ENCODE peak calls at places on chromosomes 11 and 22, in eight cellular contexts. H, U, G, A, P, Z, O and N are unnamed samples.

GRCh38 chr11:134556186-134556585 is 144.1 kb upstream of the B3GAT1 start:
- DNase-seq in H (peak), U (no peak), G (no peak), A (no peak), P (no peak), Z (no peak), O (no peak), N (no peak)

GRCh38 chr11:1391165-1392010 is 1.7 kb downstream of the BRSK2 start:
- DNase-seq in H (peak), U (no peak), G (no peak), A (peak), P (no peak), Z (no peak), O (no peak), N (no peak)

GRCh38 chr11:41403462-41403861 is 56.0 kb downstream of the LRRC4C start:
- DNase-seq in H (no peak), U (no peak), G (no peak), A (no peak), P (no peak), Z (no peak), O (no peak), N (no peak)

GRCh38 chr11:120446802-120447201 is 64.7 kb upstream of the GRIK4 start:
- DNase-seq in H (no peak), U (no peak), G (no peak), A (no peak), P (no peak), Z (no peak), O (no peak), N (no peak)

GRCh38 chr11:66848671-66849500 is 5.6 kb downstream of the RCE1 start:
- DNase-seq in H (no peak), U (no peak), G (no peak), A (no peak), P (no peak), Z (no peak), O (no peak), N (no peak)

GRCh38 chr11:116420030-116420429 is 352.8 kb downstream of the BUD13 start:
- DNase-seq in H (no peak), U (peak), G (no peak), A (no peak), P (no peak), Z (no peak), O (no peak), N (no peak)

GRCh38 chr11:112525844-112526590 is 265.4 kb upstream of the PLET1 start:
- DNase-seq in H (no peak), U (no peak), G (no peak), A (no peak), P (no peak), Z (no peak), O (no peak), N (no peak)

GRCh38 chr11:66543263-66544107 is 2.4 kb downstream of the ZDHHC24 start:
- DNase-seq in H (peak), U (peak), G (peak), A (peak), P (peak), Z (no peak), O (no peak), N (peak)

GRCh38 chr11:123654566-123655081 is at the start of gene SCN3B:
- DNase-seq in H (peak), U (peak), G (peak), A (peak), P (peak), Z (peak), O (peak), N (peak)

GRCh38 chr11:73397468-73398131 is 21.4 kb downstream of the RELT start:
- DNase-seq in H (no peak), U (no peak), G (no peak), A (no peak), P (no peak), Z (no peak), O (no peak), N (no peak)

GRCh38 chr11:126597041-126597440 is 241.6 kb downstream of the ST3GAL4 start:
- DNase-seq in H (no peak), U (no peak), G (no peak), A (no peak), P (no peak), Z (no peak), O (no peak), N (no peak)

GRCh38 chr11:111416231-111416960 is 37.3 kb upstream of the POU2AF1 start:
- DNase-seq in H (no peak), U (no peak), G (no peak), A (no peak), P (no peak), Z (no peak), O (no peak), N (no peak)

GRCh38 chr11:7892059-7892699 is 38.9 kb downstream of the OR10A6 start:
- DNase-seq in H (no peak), U (peak), G (no peak), A (no peak), P (no peak), Z (no peak), O (no peak), N (no peak)

GRCh38 chr11:76636826-76637460 is 33.6 kb downstream of the LRRC32 start:
- DNase-seq in H (no peak), U (no peak), G (no peak), A (no peak), P (no peak), Z (no peak), O (no peak), N (no peak)

GRCh38 chr11:19696904-19697303 is 15.7 kb upstream of the NAV2 start:
- DNase-seq in H (no peak), U (no peak), G (no peak), A (no peak), P (no peak), Z (no peak), O (no peak), N (no peak)

DNA sequence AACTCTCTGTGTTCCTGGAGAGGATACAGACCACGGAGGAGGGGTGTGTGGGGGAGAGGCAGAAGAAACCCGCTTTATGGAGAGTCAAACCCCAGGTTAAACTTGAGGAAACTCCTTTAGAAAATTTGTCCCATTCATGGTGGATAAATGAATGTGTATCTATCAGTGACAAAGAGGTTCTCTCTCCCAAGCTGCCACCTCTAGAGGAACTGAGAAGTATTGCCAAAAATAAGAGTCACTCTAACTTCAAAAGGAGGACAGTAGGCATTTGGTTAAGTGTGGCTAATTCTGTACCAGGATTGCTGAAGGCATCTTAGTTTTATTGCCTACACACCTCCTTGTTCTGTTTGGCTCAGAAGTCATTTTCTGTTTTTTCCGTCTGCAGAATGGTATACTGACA is 189.0 kb upstream of the MPPED2 start:
- DNase-seq in H (no peak), U (no peak), G (no peak), A (no peak), P (no peak), Z (no peak), O (no peak), N (no peak)
- TF ChIP-seq CTCF in H (no peak), U (no peak), G (no peak), A (no peak), P (no peak), Z (peak), O (no peak), N (no peak)

GRCh38 chr22:50299724-50300619 is 7.5 kb downstream of the PLXNB2 start:
- DNase-seq in H (peak), U (no peak), G (peak), A (no peak), P (peak), Z (no peak), O (no peak), N (peak)

GRCh38 chr22:50300620-50301257 is 6.7 kb downstream of the PLXNB2 start:
- DNase-seq in H (no peak), U (no peak), G (no peak), A (no peak), P (no peak), Z (no peak), O (no peak), N (no peak)

GRCh38 chr22:50298266-50298637 is 9.2 kb downstream of the PLXNB2 start:
- DNase-seq in H (no peak), U (no peak), G (no peak), A (no peak), P (no peak), Z (no peak), O (no peak), N (no peak)

GRCh38 chr22:50297510-50298265 is 9.8 kb downstream of the PLXNB2 start:
- DNase-seq in H (no peak), U (no peak), G (no peak), A (no peak), P (no peak), Z (no peak), O (no peak), N (no peak)

DNA sequence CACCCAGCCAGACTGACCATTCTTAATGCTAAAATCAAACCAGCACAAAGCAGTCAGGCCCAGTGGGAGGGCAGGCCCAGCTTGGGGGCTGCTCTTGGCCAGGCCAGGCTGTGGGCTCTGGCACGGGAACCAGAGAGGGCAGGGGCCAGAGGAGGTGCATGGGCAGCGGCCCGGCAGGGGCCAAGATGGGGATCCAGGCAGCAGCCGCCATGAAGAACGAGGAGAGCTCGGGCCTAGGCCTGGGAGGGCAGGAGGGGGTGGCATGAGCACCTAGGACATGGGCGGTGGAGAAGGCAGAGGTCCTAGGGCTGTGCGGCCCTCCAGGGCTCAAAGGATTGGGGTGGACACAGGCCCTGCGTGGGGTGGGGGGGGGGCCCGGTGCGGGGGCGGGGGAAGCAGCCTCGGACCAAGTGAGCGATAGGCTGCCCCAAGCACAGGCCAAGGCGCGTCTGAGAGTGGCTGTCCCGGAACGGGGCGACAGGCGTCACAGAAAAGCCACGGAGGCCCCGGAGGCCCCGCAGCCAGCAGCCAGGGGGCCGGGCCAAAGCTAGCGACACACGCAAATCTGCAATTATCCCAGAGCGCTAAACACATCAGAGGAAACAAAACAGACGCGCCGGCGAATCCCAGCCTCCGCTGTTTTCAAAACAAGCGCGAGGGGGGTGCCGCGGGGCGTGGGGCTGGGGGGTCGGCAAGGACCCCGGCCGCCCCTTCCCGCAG is 8.3 kb downstream of the PLXNB2 start:
- DNase-seq in H (no peak), U (no peak), G (no peak), A (no peak), P (no peak), Z (no peak), O (no peak), N (no peak)
- TF ChIP-seq CTCF in H (no peak), U (no peak), G (no peak), A (no peak), P (no peak), Z (no peak), O (no peak), N (no peak)

GRCh38 chr11:46618789-46619188 is 1.4 kb downstream of the ATG13 start:
- DNase-seq in H (no peak), U (peak), G (peak), A (no peak), P (no peak), Z (no peak), O (no peak), N (no peak)
- TF ChIP-seq CTCF in H (no peak), U (no peak), G (no peak), A (no peak), P (no peak), Z (no peak), O (no peak), N (no peak)

GRCh38 chr11:27705873-27706820 is 5.9 kb upstream of the BDNF start:
- DNase-seq in H (peak), U (peak), G (no peak), A (peak), P (peak), Z (no peak), O (no peak), N (no peak)

GRCh38 chr11:27700351-27701261 is at the start of gene BDNF:
- DNase-seq in H (peak), U (peak), G (no peak), A (no peak), P (peak), Z (no peak), O (no peak), N (no peak)

GRCh38 chr11:27701262-27702105 is 1.2 kb upstream of the BDNF start:
- DNase-seq in H (peak), U (peak), G (no peak), A (no peak), P (peak), Z (no peak), O (no peak), N (no peak)

GRCh38 chr11:27699926-27700350 is 317 bp downstream of the BDNF start:
- DNase-seq in H (no peak), U (no peak), G (no peak), A (no peak), P (no peak), Z (no peak), O (no peak), N (no peak)

GRCh38 chr11:27703453-27703852 is 3.2 kb upstream of the BDNF start:
- DNase-seq in H (no peak), U (peak), G (no peak), A (no peak), P (no peak), Z (no peak), O (no peak), N (no peak)
- TF ChIP-seq CTCF in H (no peak), U (no peak), G (no peak), A (no peak), P (no peak), Z (no peak), O (no peak), N (no peak)

GRCh38 chr11:5368502-5369043 is 15.0 kb upstream of the OR51M1 start:
- DNase-seq in H (no peak), U (no peak), G (no peak), A (no peak), P (no peak), Z (no peak), O (no peak), N (no peak)
- TF ChIP-seq CTCF in H (no peak), U (no peak), G (no peak), A (no peak), P (no peak), Z (no peak), O (no peak), N (no peak)

DNA sequence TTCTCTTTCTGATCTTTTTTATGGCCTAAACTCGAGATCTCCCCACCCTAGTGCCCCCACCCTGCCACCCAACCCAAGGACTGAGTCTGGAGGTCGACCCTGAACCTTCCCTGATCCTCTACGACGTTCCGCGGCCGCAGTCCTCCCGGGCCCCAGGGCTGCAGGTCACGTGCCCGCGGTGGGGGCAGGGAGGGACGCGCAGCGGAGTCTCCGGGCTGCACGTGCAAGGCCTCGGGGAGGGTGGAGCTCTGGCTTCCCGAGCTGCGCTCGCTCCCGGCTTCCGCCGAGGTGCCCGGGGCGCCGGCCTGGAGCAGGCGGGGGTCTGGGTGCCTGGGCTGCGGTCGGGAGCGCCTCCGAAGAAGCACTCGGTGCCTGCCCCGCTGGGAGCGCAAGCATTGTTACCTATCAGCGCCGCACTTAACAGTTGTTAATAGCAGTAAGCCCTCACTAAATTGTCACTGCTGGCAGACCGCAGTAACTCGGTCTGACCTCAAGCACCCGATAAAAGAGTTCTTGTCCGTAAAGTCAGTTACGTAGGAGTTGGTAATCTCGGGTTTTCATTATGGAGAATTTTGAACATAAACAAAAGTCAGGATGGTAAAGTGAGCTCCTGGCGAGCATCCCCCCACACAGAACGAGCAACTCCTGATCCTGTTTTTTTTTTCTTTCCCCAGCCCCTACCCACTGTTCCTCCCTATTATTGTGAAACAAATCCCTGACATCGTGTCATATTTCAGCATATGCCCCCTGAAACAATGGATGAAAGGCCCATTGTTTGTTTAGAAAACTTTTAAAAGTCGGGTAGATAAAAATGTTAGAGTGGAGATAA is 69.7 kb upstream of the EP300 start:
- DNase-seq in H (peak), U (peak), G (peak), A (peak), P (peak), Z (no peak), O (peak), N (peak)
- TF ChIP-seq CTCF in H (no peak), U (no peak), G (no peak), A (no peak), P (no peak), Z (no peak), O (no peak), N (no peak)

DNA sequence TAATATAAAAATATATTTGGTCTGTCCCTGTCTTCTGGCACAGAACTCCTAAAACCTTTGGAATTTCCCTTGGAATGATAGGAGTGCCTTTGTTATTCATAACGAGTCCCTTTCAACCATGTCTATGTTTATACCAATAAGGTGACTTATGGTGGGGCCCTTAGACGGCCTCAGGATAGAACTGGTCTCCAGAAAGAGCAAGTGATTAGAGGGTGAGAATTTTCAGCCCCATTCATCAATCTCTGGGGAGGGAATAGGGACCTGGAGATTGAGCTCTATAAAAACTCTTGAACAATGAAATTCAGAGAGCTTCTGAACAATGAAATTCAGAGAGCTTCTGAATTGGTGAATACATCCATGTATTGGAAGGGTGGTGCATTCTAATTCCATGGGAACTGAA is 18.4 kb upstream of the PICALM start:
- DNase-seq in H (no peak), U (no peak), G (no peak), A (no peak), P (no peak), Z (no peak), O (no peak), N (no peak)
- TF ChIP-seq CTCF in H (no peak), U (no peak), G (no peak), A (no peak), P (no peak), Z (no peak), O (no peak), N (no peak)

GRCh38 chr11:70834984-70835560 is 417.3 kb downstream of the SHANK2 start:
- DNase-seq in H (no peak), U (no peak), G (no peak), A (no peak), P (no peak), Z (no peak), O (no peak), N (no peak)

GRCh38 chr11:70834277-70834940 is 418.0 kb downstream of the SHANK2 start:
- DNase-seq in H (no peak), U (no peak), G (no peak), A (no peak), P (no peak), Z (no peak), O (no peak), N (no peak)

GRCh38 chr11:70836071-70836470 is 416.3 kb downstream of the SHANK2 start:
- DNase-seq in H (no peak), U (no peak), G (no peak), A (no peak), P (no peak), Z (no peak), O (no peak), N (no peak)

GRCh38 chr11:70833554-70833953 is 418.8 kb downstream of the SHANK2 start:
- DNase-seq in H (no peak), U (no peak), G (no peak), A (no peak), P (no peak), Z (no peak), O (no peak), N (no peak)

DNA sequence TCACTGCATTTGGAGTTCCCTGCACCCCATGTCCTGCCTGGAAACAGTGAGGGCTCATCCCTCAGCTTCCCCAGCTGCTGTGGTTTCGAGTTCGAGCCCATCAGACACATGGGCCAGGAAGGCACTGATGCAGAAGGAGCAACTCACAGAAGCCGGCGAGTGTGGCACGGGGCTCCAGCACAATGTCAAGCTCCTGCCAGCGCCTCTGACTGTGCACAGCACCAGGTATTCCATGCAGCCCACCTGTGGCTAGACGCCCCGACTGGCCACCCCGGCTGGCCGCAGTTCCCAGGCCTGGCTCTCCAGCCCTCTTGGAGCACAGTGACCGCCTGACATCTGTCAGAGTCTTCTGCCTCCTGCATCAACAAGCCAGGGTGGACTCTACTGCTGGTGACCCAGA is 419.4 kb downstream of the SHANK2 start:
- DNase-seq in H (no peak), U (no peak), G (no peak), A (no peak), P (no peak), Z (no peak), O (no peak), N (no peak)
- TF ChIP-seq CTCF in H (no peak), U (no peak), G (no peak), A (no peak), P (no peak), Z (no peak), O (no peak), N (no peak)